ENCODE peak calls at places on chromosomes 13 and 19, in eight cellular contexts. One of them, this sample, is unnamed.

GRCh38 chr19:19670070-19670551 is 1.5 kb downstream of the ZNF101 start:
- DNase-seq in IMR-90: no peak
- DNase-seq in adrenal gland: no peak
- DNase-seq in tibial nerve: no peak
- DNase-seq in A549: no peak
- DNase-seq in ovary: no peak
- DNase-seq in Peyer's patch: no peak
- DNase-seq in suprapubic skin: no peak
- DNase-seq in this sample: no peak

GRCh38 chr13:27487776-27488175 is 37.4 kb upstream of the MTIF3 start:
- DNase-seq in adrenal gland: no peak
- DNase-seq in A549: no peak
- DNase-seq in ovary: no peak
- DNase-seq in tibial nerve: no peak
- DNase-seq in IMR-90: no peak
- DNase-seq in Peyer's patch: no peak
- DNase-seq in suprapubic skin: no peak
- DNase-seq in this sample: no peak

GRCh38 chr13:23254506-23254905 is 73.7 kb downstream of the SGCG start:
- DNase-seq in ovary: no peak
- DNase-seq in Peyer's patch: no peak
- DNase-seq in suprapubic skin: no peak
- DNase-seq in A549: no peak
- DNase-seq in tibial nerve: no peak
- DNase-seq in IMR-90: no peak
- DNase-seq in adrenal gland: no peak
- DNase-seq in this sample: no peak

GRCh38 chr13:50626031-50626643 is 217.4 kb downstream of the DLEU7 start:
- DNase-seq in A549: no peak
- DNase-seq in adrenal gland: no peak
- DNase-seq in tibial nerve: no peak
- DNase-seq in Peyer's patch: no peak
- DNase-seq in ovary: no peak
- DNase-seq in suprapubic skin: no peak
- DNase-seq in IMR-90: no peak
- DNase-seq in this sample: no peak

GRCh38 chr13:48603375-48603774 is 50.4 kb upstream of the CYSLTR2 start:
- DNase-seq in Peyer's patch: no peak
- DNase-seq in adrenal gland: peak
- DNase-seq in ovary: no peak
- DNase-seq in suprapubic skin: no peak
- DNase-seq in A549: no peak
- DNase-seq in IMR-90: no peak
- DNase-seq in tibial nerve: no peak
- DNase-seq in this sample: no peak

GRCh38 chr13:106453101-106453500 is 82.4 kb downstream of the EFNB2 start:
- DNase-seq in ovary: no peak
- DNase-seq in suprapubic skin: no peak
- DNase-seq in A549: no peak
- DNase-seq in adrenal gland: no peak
- DNase-seq in tibial nerve: no peak
- DNase-seq in IMR-90: no peak
- DNase-seq in Peyer's patch: no peak
- DNase-seq in this sample: no peak

GRCh38 chr13:32211788-32212187 is 103.4 kb downstream of the ZAR1L start:
- DNase-seq in Peyer's patch: no peak
- DNase-seq in suprapubic skin: no peak
- DNase-seq in A549: no peak
- DNase-seq in tibial nerve: no peak
- DNase-seq in ovary: no peak
- DNase-seq in adrenal gland: no peak
- DNase-seq in IMR-90: peak
- DNase-seq in this sample: no peak

GRCh38 chr13:37870895-37871550 is 1.5 kb upstream of the TRPC4 start:
- DNase-seq in Peyer's patch: no peak
- DNase-seq in ovary: no peak
- DNase-seq in suprapubic skin: no peak
- DNase-seq in IMR-90: peak
- DNase-seq in A549: no peak
- DNase-seq in adrenal gland: no peak
- DNase-seq in tibial nerve: no peak
- DNase-seq in this sample: no peak

GRCh38 chr13:77820431-77821149 is 98.0 kb downstream of the EDNRB start:
- DNase-seq in adrenal gland: no peak
- DNase-seq in ovary: no peak
- DNase-seq in suprapubic skin: no peak
- DNase-seq in tibial nerve: no peak
- DNase-seq in IMR-90: no peak
- DNase-seq in A549: no peak
- DNase-seq in Peyer's patch: no peak
- DNase-seq in this sample: no peak

GRCh38 chr13:46126074-46126473 is 21.2 kb upstream of the CPB2 start:
- DNase-seq in Peyer's patch: no peak
- DNase-seq in ovary: no peak
- DNase-seq in IMR-90: no peak
- DNase-seq in suprapubic skin: no peak
- DNase-seq in A549: no peak
- DNase-seq in tibial nerve: no peak
- DNase-seq in adrenal gland: no peak
- DNase-seq in this sample: no peak

GRCh38 chr13:76009491-76009890 is 373.4 kb downstream of the LMO7 start:
- DNase-seq in A549: peak
- DNase-seq in IMR-90: peak
- DNase-seq in tibial nerve: no peak
- DNase-seq in ovary: no peak
- DNase-seq in suprapubic skin: no peak
- DNase-seq in Peyer's patch: no peak
- DNase-seq in adrenal gland: no peak
- DNase-seq in this sample: no peak

GRCh38 chr13:34822681-34823080 is 119.4 kb upstream of the NBEA start:
- DNase-seq in ovary: no peak
- DNase-seq in adrenal gland: no peak
- DNase-seq in tibial nerve: no peak
- DNase-seq in suprapubic skin: no peak
- DNase-seq in IMR-90: no peak
- DNase-seq in Peyer's patch: no peak
- DNase-seq in A549: no peak
- DNase-seq in this sample: no peak

GRCh38 chr19:38975214-38975860 is at the start of gene FBXO17:
- DNase-seq in Peyer's patch: peak
- DNase-seq in adrenal gland: peak
- DNase-seq in IMR-90: peak
- DNase-seq in tibial nerve: peak
- DNase-seq in ovary: peak
- DNase-seq in A549: peak
- DNase-seq in suprapubic skin: peak
- DNase-seq in this sample: peak

GRCh38 chr13:26719356-26719945 is 41.1 kb downstream of the GPR12 start:
- DNase-seq in ovary: no peak
- DNase-seq in adrenal gland: no peak
- DNase-seq in tibial nerve: no peak
- DNase-seq in suprapubic skin: no peak
- DNase-seq in Peyer's patch: no peak
- DNase-seq in A549: no peak
- DNase-seq in IMR-90: peak
- DNase-seq in this sample: no peak

GRCh38 chr19:33797821-33798633 is 1.4 kb downstream of the KCTD15 start:
- DNase-seq in Peyer's patch: peak
- DNase-seq in ovary: peak
- DNase-seq in tibial nerve: no peak
- DNase-seq in A549: peak
- DNase-seq in IMR-90: peak
- DNase-seq in suprapubic skin: no peak
- DNase-seq in adrenal gland: peak
- DNase-seq in this sample: peak

GRCh38 chr13:33174980-33175379 is 110.6 kb downstream of the STARD13 start:
- DNase-seq in Peyer's patch: no peak
- DNase-seq in suprapubic skin: no peak
- DNase-seq in ovary: no peak
- DNase-seq in A549: no peak
- DNase-seq in IMR-90: peak
- DNase-seq in adrenal gland: no peak
- DNase-seq in tibial nerve: no peak
- DNase-seq in this sample: no peak

GRCh38 chr19:49255674-49256073 is 69.3 kb downstream of the SLC6A16 start:
- DNase-seq in tibial nerve: no peak
- DNase-seq in adrenal gland: no peak
- DNase-seq in Peyer's patch: no peak
- DNase-seq in ovary: no peak
- DNase-seq in A549: no peak
- DNase-seq in IMR-90: no peak
- DNase-seq in suprapubic skin: no peak
- DNase-seq in this sample: no peak

GRCh38 chr19:45900661-45901431 is 1.6 kb downstream of the MYPOP start:
- DNase-seq in IMR-90: no peak
- DNase-seq in suprapubic skin: no peak
- DNase-seq in adrenal gland: no peak
- DNase-seq in tibial nerve: no peak
- DNase-seq in Peyer's patch: no peak
- DNase-seq in A549: no peak
- DNase-seq in ovary: no peak
- DNase-seq in this sample: peak

DNA sequence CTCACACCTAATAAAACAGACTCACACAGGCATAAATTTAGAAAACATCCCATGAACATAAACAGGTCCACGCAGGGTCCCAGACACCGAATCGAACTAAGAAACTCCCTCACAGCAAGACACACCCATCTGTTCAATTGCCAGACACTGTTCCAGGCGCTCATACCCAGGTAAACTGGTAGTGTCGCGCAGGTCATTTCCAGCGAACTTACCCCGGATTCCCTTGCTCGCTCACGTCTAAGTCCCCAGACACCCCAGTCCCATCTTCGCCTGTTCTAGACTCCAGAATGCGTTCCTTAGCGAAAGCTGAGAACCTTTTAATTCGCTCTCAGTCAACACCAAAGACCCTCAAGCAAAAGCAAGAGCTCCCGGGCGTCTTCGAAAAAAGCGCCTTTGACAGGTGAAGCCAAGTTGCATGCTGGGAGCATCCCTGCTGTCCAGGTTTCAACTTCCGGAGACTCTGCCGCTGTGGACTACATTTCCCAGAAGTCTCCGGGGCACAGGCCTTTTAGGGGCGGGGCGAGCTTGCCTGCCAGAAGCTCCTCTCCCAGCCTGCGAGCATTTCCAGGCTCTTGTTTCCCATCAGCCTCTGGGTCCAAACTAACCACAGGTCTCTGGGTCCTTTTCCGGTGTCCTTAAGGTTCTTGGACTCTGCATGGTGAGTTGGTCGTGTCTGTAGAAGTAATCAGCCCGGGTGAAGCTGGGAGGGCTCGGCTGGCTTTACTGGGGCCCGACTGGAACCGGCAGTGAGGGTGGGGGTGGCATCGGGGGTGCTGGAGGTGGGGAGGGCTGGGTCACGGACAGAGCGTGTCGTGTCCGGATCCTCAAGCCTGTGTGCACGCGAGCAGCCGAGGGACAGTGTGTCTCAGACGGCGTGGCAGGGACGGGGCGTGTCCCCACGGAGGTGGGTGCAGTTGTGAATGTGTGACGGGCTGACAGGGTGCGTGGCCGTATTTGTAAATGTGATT is at the start of gene ZNF283:
- DNase-seq in A549: peak
- DNase-seq in ovary: peak
- DNase-seq in tibial nerve: peak
- DNase-seq in IMR-90: peak
- DNase-seq in suprapubic skin: peak
- DNase-seq in Peyer's patch: peak
- DNase-seq in adrenal gland: peak
- DNase-seq in this sample: peak
- TF ChIP-seq POLR2A in A549: no peak
- TF ChIP-seq POLR2A in ovary: no peak
- TF ChIP-seq POLR2A in tibial nerve: no peak
- TF ChIP-seq POLR2A in IMR-90: no peak
- TF ChIP-seq POLR2A in suprapubic skin: no peak
- TF ChIP-seq POLR2A in Peyer's patch: no peak
- TF ChIP-seq POLR2A in adrenal gland: no peak
- TF ChIP-seq POLR2A in this sample: no peak

GRCh38 chr19:7515471-7516226 is at the start of gene ZNF358:
- DNase-seq in Peyer's patch: peak
- DNase-seq in adrenal gland: peak
- DNase-seq in A549: peak
- DNase-seq in suprapubic skin: no peak
- DNase-seq in tibial nerve: peak
- DNase-seq in IMR-90: peak
- DNase-seq in ovary: peak
- DNase-seq in this sample: no peak
- TF ChIP-seq POLR2A in Peyer's patch: peak
- TF ChIP-seq POLR2A in adrenal gland: no peak
- TF ChIP-seq POLR2A in A549: peak
- TF ChIP-seq POLR2A in suprapubic skin: no peak
- TF ChIP-seq POLR2A in tibial nerve: no peak
- TF ChIP-seq POLR2A in IMR-90: no peak
- TF ChIP-seq POLR2A in ovary: no peak
- TF ChIP-seq POLR2A in this sample: no peak

GRCh38 chr13:80039000-80039399 is 301.9 kb downstream of the SPRY2 start:
- DNase-seq in A549: no peak
- DNase-seq in ovary: no peak
- DNase-seq in suprapubic skin: no peak
- DNase-seq in IMR-90: no peak
- DNase-seq in tibial nerve: no peak
- DNase-seq in adrenal gland: no peak
- DNase-seq in Peyer's patch: no peak
- DNase-seq in this sample: no peak
- TF ChIP-seq POLR2A in A549: no peak
- TF ChIP-seq POLR2A in ovary: no peak
- TF ChIP-seq POLR2A in suprapubic skin: no peak
- TF ChIP-seq POLR2A in IMR-90: no peak
- TF ChIP-seq POLR2A in tibial nerve: no peak
- TF ChIP-seq POLR2A in adrenal gland: no peak
- TF ChIP-seq POLR2A in Peyer's patch: no peak
- TF ChIP-seq POLR2A in this sample: no peak

GRCh38 chr13:28531956-28532225 is 37.0 kb upstream of the FLT1 start:
- DNase-seq in suprapubic skin: no peak
- DNase-seq in ovary: no peak
- DNase-seq in IMR-90: no peak
- DNase-seq in Peyer's patch: no peak
- DNase-seq in tibial nerve: no peak
- DNase-seq in A549: no peak
- DNase-seq in adrenal gland: no peak
- DNase-seq in this sample: no peak

GRCh38 chr13:28533441-28534166 is 38.7 kb upstream of the FLT1 start:
- DNase-seq in suprapubic skin: no peak
- DNase-seq in IMR-90: no peak
- DNase-seq in Peyer's patch: no peak
- DNase-seq in adrenal gland: no peak
- DNase-seq in tibial nerve: no peak
- DNase-seq in ovary: no peak
- DNase-seq in A549: no peak
- DNase-seq in this sample: no peak

GRCh38 chr13:28531195-28531955 is 36.4 kb upstream of the FLT1 start:
- DNase-seq in suprapubic skin: no peak
- DNase-seq in Peyer's patch: peak
- DNase-seq in ovary: no peak
- DNase-seq in IMR-90: peak
- DNase-seq in tibial nerve: no peak
- DNase-seq in adrenal gland: peak
- DNase-seq in A549: no peak
- DNase-seq in this sample: no peak

GRCh38 chr13:28533049-28533436 is 38.1 kb upstream of the FLT1 start:
- DNase-seq in IMR-90: no peak
- DNase-seq in tibial nerve: no peak
- DNase-seq in ovary: no peak
- DNase-seq in suprapubic skin: no peak
- DNase-seq in A549: no peak
- DNase-seq in Peyer's patch: no peak
- DNase-seq in adrenal gland: no peak
- DNase-seq in this sample: no peak

GRCh38 chr13:28532226-28533048 is 37.5 kb upstream of the FLT1 start:
- DNase-seq in Peyer's patch: peak
- DNase-seq in suprapubic skin: no peak
- DNase-seq in tibial nerve: no peak
- DNase-seq in adrenal gland: peak
- DNase-seq in IMR-90: no peak
- DNase-seq in ovary: no peak
- DNase-seq in A549: no peak
- DNase-seq in this sample: peak
- TF ChIP-seq POLR2A in Peyer's patch: no peak
- TF ChIP-seq POLR2A in suprapubic skin: no peak
- TF ChIP-seq POLR2A in tibial nerve: no peak
- TF ChIP-seq POLR2A in adrenal gland: no peak
- TF ChIP-seq POLR2A in IMR-90: no peak
- TF ChIP-seq POLR2A in ovary: no peak
- TF ChIP-seq POLR2A in A549: no peak
- TF ChIP-seq POLR2A in this sample: no peak

This sample was measured in erythroblast.